ENCODE peak calls at places on chromosomes 12 and 14, in four cellular contexts. S, E, V and M are unnamed samples. For H3K4me1, the result is how much of the 10 kb centered on the place peaks cover.

GRCh38 chr14:101354726-101355125 is 206.6 kb upstream of the DIO3 start:
- DNase-seq in S (no peak), E (no peak), V (peak), M (no peak)

GRCh38 chr12:9649532-9649940 is 20.0 kb upstream of the CLEC2D start:
- DNase-seq in S (peak), E (peak), V (no peak), M (peak)

GRCh38 chr12:9148926-9149325 is 33.2 kb upstream of the A2M start:
- DNase-seq in S (no peak), E (no peak), V (no peak), M (no peak)

GRCh38 chr12:110079477-110080400 is 31.4 kb upstream of the C12orf76 start:
- DNase-seq in S (peak), E (peak), V (peak), M (peak)

GRCh38 chr14:61661471-61661988 is 33.8 kb upstream of the HIF1A start:
- DNase-seq in S (peak), E (no peak), V (no peak), M (no peak)

GRCh38 chr14:20184181-20184580 is 6.5 kb upstream of the OR11G2 start:
- DNase-seq in S (no peak), E (no peak), V (no peak), M (no peak)

GRCh38 chr12:107436376-107436775 is 249.2 kb upstream of the PWP1 start:
- DNase-seq in S (peak), E (no peak), V (no peak), M (peak)

GRCh38 chr12:93408813-93409212 is 31.1 kb downstream of the NUDT4 start:
- DNase-seq in S (no peak), E (no peak), V (no peak), M (no peak)

GRCh38 chr12:131980263-131980662 is 30.5 kb downstream of the EP400 start:
- DNase-seq in S (no peak), E (no peak), V (no peak), M (no peak)

GRCh38 chr12:20629414-20630156 is 65.5 kb upstream of the SLCO1C1 start:
- DNase-seq in S (no peak), E (peak), V (no peak), M (peak)

GRCh38 chr12:6868211-6869048 is 1.1 kb downstream of the TPI1 start:
- DNase-seq in S (no peak), E (no peak), V (no peak), M (no peak)

GRCh38 chr12:6869049-6870021 is 2.0 kb downstream of the TPI1 start:
- DNase-seq in S (peak), E (peak), V (peak), M (peak)

GRCh38 chr12:6873094-6874006 is at the start of gene SPSB2:
- DNase-seq in S (peak), E (peak), V (peak), M (peak)

GRCh38 chr12:6871052-6871957 is 1.8 kb downstream of the SPSB2 start:
- DNase-seq in S (peak), E (peak), V (peak), M (no peak)

DNA sequence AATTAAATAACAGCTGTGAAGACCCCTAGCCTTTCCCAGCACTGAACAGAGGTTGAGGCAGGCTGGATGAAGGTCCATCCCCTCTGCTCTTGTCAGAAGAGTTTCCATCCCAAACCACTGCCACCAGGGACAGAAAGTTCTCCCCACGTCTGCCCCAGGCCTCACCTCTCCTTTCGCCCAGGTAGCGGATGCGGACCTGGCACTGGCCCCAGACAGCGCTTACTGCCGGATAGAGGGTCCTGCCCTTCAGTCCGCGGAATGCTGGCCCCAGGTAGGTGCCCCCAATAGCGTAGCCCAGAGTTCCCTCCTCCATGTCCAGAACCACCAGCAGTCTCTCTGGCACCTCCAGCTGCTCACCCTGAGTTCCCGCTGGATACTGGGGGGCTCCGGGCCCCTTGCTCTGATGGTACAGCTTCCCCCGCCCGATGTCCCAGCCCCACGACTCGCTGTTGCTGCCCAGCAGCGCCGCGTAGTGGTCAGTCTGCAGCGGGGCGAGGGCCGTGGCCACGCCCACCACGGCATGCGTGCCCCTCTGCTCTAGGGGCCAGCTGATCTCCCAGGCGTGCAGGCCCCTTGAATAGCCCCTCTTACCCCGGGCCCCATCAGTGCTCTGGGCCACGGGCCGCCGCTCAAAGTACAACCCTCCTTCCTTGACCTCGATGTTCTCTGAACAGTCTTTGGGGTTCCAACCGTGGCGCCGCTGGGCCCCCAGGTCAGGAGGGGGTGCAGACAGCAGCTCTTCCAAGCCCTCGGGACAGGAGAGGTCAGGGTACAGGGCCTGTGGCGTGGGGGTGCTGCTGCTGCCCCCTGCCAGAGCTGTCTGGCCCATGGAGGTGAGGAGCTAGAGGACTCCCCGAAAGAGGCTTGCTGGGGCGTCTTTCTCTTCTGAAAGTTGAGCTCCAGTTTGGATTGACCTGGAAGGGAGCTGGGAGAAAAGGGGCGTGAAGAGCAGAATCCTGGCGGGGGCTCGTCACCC is 742 bp downstream of the SPSB2 start:
- DNase-seq in S (peak), E (peak), V (peak), M (peak)
- H3K4me1 ChIP-seq in S (under half), E (under half), V (under half), M (under half)

GRCh38 chr12:6374028-6374780 is 1.2 kb downstream of the SCNN1A start:
- DNase-seq in S (peak), E (no peak), V (no peak), M (peak)
- H3K4me3 ChIP-seq in S (peak), E (peak), V (peak), M (no peak)

DNA sequence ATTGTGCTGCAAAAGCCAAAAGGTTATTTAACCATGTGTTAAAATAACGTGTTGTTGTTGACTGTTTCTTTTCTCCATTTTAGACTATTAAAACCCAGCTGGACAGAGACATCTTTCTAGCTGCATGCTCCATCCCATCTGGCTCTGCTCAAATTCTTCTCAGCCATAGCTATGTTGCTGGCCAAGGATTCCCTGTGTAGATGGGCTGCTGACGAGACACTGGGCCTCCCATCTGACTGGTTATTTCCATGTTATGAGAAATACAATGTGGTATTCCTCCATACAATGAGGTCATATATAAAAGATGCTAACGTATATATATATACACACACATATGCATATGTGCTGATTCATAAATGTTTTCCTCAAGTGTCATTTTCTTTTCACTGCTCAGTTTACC is 30.1 kb downstream of the MED13L start:
- DNase-seq in S (no peak), E (no peak), V (no peak), M (no peak)
- H3K4me1 ChIP-seq in S (under half), E (under half), V (half or more), M (under half)

GRCh38 chr14:28767239-28767850 is 758 bp downstream of the FOXG1 start:
- DNase-seq in S (no peak), E (no peak), V (no peak), M (no peak)

GRCh38 chr14:28765907-28766504 is 581 bp upstream of the FOXG1 start:
- DNase-seq in S (no peak), E (no peak), V (no peak), M (no peak)

GRCh38 chr14:28765169-28765906 is 1.2 kb upstream of the FOXG1 start:
- DNase-seq in S (no peak), E (no peak), V (no peak), M (no peak)

GRCh38 chr14:28767851-28768548 is 1.4 kb downstream of the FOXG1 start:
- DNase-seq in S (no peak), E (no peak), V (no peak), M (no peak)

DNA sequence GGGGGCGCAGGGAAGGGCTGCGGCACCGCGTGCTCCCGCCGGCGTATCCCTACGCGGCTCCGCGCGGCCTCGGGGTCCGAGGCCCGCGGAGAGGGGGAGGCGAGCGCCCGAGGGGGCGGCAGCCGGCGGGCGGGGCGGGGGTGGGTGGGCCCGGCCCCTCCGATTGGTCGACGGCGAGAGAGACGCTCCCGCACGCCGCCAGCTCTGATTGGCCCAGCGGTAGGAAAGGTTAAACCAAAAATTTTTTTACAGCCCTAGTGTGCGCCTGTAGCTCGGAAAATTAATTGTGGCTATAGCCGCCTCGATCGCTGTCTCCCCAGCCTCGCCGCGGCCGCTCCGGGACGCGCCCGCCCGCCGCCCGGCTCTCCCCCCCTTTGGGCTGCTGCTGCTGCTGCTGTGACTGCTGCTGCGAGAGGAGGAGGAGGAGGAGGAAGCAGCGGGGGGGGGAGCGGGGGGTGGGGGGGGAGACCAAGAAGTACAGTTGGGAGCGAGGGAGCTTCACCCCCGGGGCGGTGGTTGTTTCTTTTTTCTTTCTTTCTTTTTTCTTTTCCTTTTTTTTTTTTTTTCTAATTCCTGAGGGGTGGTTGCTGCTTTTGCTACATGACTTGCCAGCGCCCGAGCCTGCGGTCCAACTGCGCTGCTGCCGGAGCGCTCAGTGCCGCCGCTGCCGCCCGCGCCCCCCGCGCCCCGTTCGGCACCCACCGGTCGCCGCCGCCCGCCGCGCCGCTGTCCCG is at the start of gene FOXG1:
- DNase-seq in S (no peak), E (no peak), V (no peak), M (no peak)
- H3K4me3 ChIP-seq in S (no peak), E (no peak), V (peak), M (no peak)

DNA sequence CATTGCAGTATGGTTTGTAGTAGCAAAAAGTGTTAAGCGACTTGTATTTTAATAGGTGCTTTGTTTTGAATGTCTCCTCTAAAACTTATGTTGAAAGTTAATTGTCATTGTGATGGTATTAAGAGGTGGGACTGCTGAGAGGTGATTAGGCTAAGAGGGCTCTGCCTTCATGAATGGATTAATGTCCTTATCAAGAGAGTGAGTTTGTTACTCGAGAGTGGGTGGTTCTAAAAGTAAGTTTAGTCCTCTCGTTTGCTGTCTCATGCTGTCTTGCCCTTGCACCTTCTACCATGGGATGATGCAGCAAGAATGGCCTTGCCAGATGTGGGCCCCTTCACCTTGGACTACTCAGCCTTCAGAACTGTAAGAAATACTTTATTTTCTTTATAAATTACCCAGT is 17.4 kb downstream of the ZDHHC17 start:
- DNase-seq in S (no peak), E (no peak), V (no peak), M (no peak)
- H3K4me1 ChIP-seq in S (under half), E (under half), V (under half), M (under half)